ENCODE peak calls at places on chromosomes 1 and 21, in six cellular contexts. T is stomach, E is epithelial cell of esophagus, N is astrocyte, L is BE2C, D is GM20000. Q is an unnamed sample.

GRCh38 chr21:29504751-29505321 is 206.1 kb downstream of the BACH1 start:
- DNase-seq in D (no peak), L (no peak), T (no peak), E (peak), N (peak), Q (peak)

GRCh38 chr1:159879136-159879535 is 16.7 kb upstream of the VSIG8 start:
- DNase-seq in E (no peak), L (no peak), T (no peak), D (no peak), N (peak), Q (no peak)

GRCh38 chr1:228280961-228281591 is 73.2 kb downstream of the OBSCN start:
- DNase-seq in N (no peak), E (no peak), D (no peak), T (peak), L (no peak), Q (no peak)

GRCh38 chr1:236853916-236854601 is 59.0 kb downstream of the MTR start:
- DNase-seq in E (no peak), T (no peak), L (no peak), N (peak), D (no peak), Q (peak)

GRCh38 chr1:152411846-152412245 is 2.2 kb downstream of the CRNN start:
- DNase-seq in E (no peak), T (no peak), N (no peak), D (no peak), L (no peak), Q (no peak)

GRCh38 chr1:204791453-204792366 is 79.0 kb upstream of the NFASC start:
- DNase-seq in D (peak), E (peak), N (peak), T (peak), L (peak), Q (peak)

GRCh38 chr1:12088607-12089006 is 25.5 kb downstream of the TNFRSF8 start:
- DNase-seq in N (no peak), E (no peak), L (no peak), T (peak), D (no peak), Q (no peak)

GRCh38 chr1:17635811-17636210 is 96.3 kb downstream of the ARHGEF10L start:
- DNase-seq in D (no peak), T (no peak), E (no peak), N (no peak), L (no peak), Q (no peak)

GRCh38 chr1:67672260-67672803 is 12.7 kb upstream of the GADD45A start:
- DNase-seq in N (no peak), D (no peak), E (no peak), L (no peak), T (no peak), Q (no peak)

GRCh38 chr1:18936471-18936813 is 20.0 kb downstream of the IFFO2 start:
- DNase-seq in T (no peak), N (no peak), L (no peak), E (no peak), D (no peak), Q (no peak)

GRCh38 chr21:27149034-27149433 is 182.1 kb upstream of the ADAMTS5 start:
- DNase-seq in N (peak), E (no peak), D (no peak), L (no peak), T (no peak), Q (peak)

GRCh38 chr1:57422271-57423134 is 1.4 kb downstream of the DAB1 start:
- DNase-seq in E (peak), L (no peak), D (no peak), T (no peak), N (peak), Q (peak)

GRCh38 chr1:115969509-115969908 is 6.8 kb upstream of the SLC22A15 start:
- DNase-seq in D (no peak), E (no peak), L (peak), N (no peak), T (no peak), Q (no peak)

GRCh38 chr1:175978476-175978875 is 228.6 kb downstream of the COP1 start:
- DNase-seq in E (no peak), L (no peak), T (no peak), D (no peak), N (peak), Q (peak)

GRCh38 chr1:44881011-44881632 is 38.1 kb upstream of the PTCH2 start:
- DNase-seq in E (peak), D (no peak), T (no peak), L (no peak), N (peak), Q (peak)

GRCh38 chr1:119966020-119966419 is 69.7 kb upstream of the ADAM30 start:
- DNase-seq in E (no peak), L (no peak), T (no peak), N (peak), D (no peak), Q (peak)

GRCh38 chr21:45267390-45267760 is 20.3 kb downstream of the POFUT2 start:
- DNase-seq in E (no peak), L (no peak), D (no peak), T (peak), N (no peak), Q (no peak)

GRCh38 chr1:154534263-154534844 is 24.1 kb downstream of the UBE2Q1 start:
- DNase-seq in D (peak), L (peak), T (peak), E (peak), N (no peak), Q (peak)

GRCh38 chr1:107551491-107551890 is 410.7 kb downstream of the NTNG1 start:
- DNase-seq in D (no peak), N (peak), L (no peak), E (no peak), T (no peak), Q (no peak)

GRCh38 chr1:94535879-94536278 is 5.7 kb downstream of the F3 start:
- DNase-seq in N (peak), L (no peak), E (no peak), D (no peak), T (no peak), Q (peak)

GRCh38 chr1:94540440-94541174 is 952 bp downstream of the F3 start:
- DNase-seq in N (no peak), L (no peak), D (no peak), T (no peak), E (no peak), Q (no peak)

GRCh38 chr1:94537254-94537653 is 4.3 kb downstream of the F3 start:
- DNase-seq in D (no peak), N (no peak), E (no peak), L (no peak), T (no peak), Q (no peak)

GRCh38 chr1:94539496-94539895 is 2.1 kb downstream of the F3 start:
- DNase-seq in N (peak), T (no peak), D (no peak), L (no peak), E (peak), Q (no peak)

GRCh38 chr1:94538243-94538827 is 3.2 kb downstream of the F3 start:
- DNase-seq in N (peak), L (no peak), E (no peak), D (no peak), T (no peak), Q (no peak)
- TF ChIP-seq CTCF in N (no peak), L (no peak), E (peak), D (no peak), T (no peak), Q (peak)

GRCh38 chr1:23957096-23957495 is 2.5 kb upstream of the PNRC2 start:
- DNase-seq in D (no peak), N (no peak), E (peak), T (peak), L (peak), Q (no peak)

GRCh38 chr1:23960291-23960718 is 677 bp downstream of the PNRC2 start:
- DNase-seq in L (no peak), T (no peak), D (no peak), N (peak), E (peak), Q (peak)

GRCh38 chr1:23963617-23964234 is 4.1 kb downstream of the PNRC2 start:
- DNase-seq in N (no peak), L (no peak), D (no peak), T (no peak), E (no peak), Q (peak)

GRCh38 chr1:23959461-23960290 is at the start of gene PNRC2:
- DNase-seq in D (peak), L (peak), T (peak), N (peak), E (peak), Q (peak)

GRCh38 chr1:23958810-23959460 is 693 bp upstream of the PNRC2 start:
- DNase-seq in E (peak), D (peak), N (peak), L (peak), T (peak), Q (peak)
- TF ChIP-seq CTCF in E (peak), D (no peak), N (no peak), L (peak), T (no peak), Q (peak)

GRCh38 chr1:192147626-192148025 is 10.6 kb upstream of the RGS18 start:
- DNase-seq in E (peak), T (no peak), L (no peak), N (no peak), D (no peak), Q (no peak)
- TF ChIP-seq CTCF in E (no peak), T (no peak), L (no peak), N (no peak), D (no peak), Q (no peak)

GRCh38 chr1:86169625-86170024 is 13.1 kb upstream of the COL24A1 start:
- DNase-seq in L (no peak), E (peak), D (no peak), T (no peak), N (no peak), Q (no peak)
- TF ChIP-seq CTCF in L (no peak), E (peak), D (no peak), T (no peak), N (no peak), Q (peak)

GRCh38 chr1:156157506-156157905 is 4.1 kb downstream of the SEMA4A start:
- DNase-seq in T (no peak), L (no peak), E (no peak), N (no peak), D (no peak), Q (no peak)

GRCh38 chr1:156157974-156158373 is 4.6 kb downstream of the SEMA4A start:
- DNase-seq in D (no peak), T (no peak), N (no peak), L (no peak), E (no peak), Q (no peak)

GRCh38 chr1:156162430-156163037 is 9.1 kb downstream of the SEMA4A start:
- DNase-seq in T (peak), D (no peak), N (peak), E (no peak), L (peak), Q (peak)

GRCh38 chr1:156160744-156161181 is 7.4 kb downstream of the SEMA4A start:
- DNase-seq in D (peak), T (peak), L (peak), N (peak), E (peak), Q (peak)

DNA sequence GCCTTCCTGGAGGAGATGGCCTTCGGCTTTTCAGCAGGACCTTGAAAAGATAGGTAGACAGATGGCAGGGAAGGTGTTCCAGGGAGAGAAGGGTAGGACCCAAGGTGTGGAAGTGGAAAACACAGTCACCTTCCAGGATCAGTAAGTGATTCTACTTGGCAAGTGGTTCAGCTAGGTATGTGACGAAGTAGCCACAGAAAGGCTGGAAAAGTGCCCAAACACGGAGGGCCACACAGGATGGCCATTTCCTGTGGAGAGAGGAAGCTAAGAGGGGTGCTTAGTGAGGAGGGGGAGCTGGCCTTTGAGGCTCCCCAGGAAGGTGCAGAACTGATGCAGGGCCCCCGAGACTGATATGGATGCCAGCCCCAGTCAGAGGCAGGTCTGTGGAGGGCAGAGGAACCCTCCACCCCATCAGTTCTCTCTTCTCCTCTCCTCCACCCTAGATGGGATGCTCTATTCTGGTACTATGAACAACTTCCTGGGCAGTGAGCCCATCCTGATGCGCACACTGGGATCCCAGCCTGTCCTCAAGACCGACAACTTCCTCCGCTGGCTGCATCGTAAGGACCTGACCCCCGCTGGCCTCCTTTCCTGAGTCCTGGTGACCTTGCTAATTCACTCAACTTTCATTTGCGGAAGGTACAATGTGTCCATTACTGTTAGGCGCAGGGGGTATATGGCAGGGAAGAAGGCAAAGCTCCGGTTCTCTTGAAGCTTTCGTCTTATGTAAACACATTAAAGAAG is 6.8 kb downstream of the SEMA4A start:
- DNase-seq in L (no peak), D (no peak), T (no peak), E (no peak), N (no peak), Q (peak)
- TF ChIP-seq CTCF in L (no peak), D (no peak), T (no peak), E (no peak), N (no peak), Q (no peak)

GRCh38 chr1:22733643-22734042 is 23.0 kb downstream of the EPHB2 start:
- DNase-seq in E (no peak), D (no peak), L (no peak), N (no peak), T (no peak), Q (no peak)

GRCh38 chr1:22728751-22729399 is 18.2 kb downstream of the EPHB2 start:
- DNase-seq in T (no peak), L (no peak), N (no peak), E (no peak), D (no peak), Q (no peak)

GRCh38 chr1:22729400-22729773 is 18.7 kb downstream of the EPHB2 start:
- DNase-seq in D (no peak), L (no peak), N (no peak), T (no peak), E (no peak), Q (no peak)

GRCh38 chr1:22729921-22730320 is 19.3 kb downstream of the EPHB2 start:
- DNase-seq in L (peak), T (no peak), D (no peak), E (no peak), N (no peak), Q (no peak)

GRCh38 chr1:22731924-22732522 is 21.4 kb downstream of the EPHB2 start:
- DNase-seq in N (no peak), T (no peak), L (no peak), E (no peak), D (no peak), Q (peak)
- TF ChIP-seq CTCF in N (no peak), T (no peak), L (peak), E (peak), D (no peak), Q (peak)

DNA sequence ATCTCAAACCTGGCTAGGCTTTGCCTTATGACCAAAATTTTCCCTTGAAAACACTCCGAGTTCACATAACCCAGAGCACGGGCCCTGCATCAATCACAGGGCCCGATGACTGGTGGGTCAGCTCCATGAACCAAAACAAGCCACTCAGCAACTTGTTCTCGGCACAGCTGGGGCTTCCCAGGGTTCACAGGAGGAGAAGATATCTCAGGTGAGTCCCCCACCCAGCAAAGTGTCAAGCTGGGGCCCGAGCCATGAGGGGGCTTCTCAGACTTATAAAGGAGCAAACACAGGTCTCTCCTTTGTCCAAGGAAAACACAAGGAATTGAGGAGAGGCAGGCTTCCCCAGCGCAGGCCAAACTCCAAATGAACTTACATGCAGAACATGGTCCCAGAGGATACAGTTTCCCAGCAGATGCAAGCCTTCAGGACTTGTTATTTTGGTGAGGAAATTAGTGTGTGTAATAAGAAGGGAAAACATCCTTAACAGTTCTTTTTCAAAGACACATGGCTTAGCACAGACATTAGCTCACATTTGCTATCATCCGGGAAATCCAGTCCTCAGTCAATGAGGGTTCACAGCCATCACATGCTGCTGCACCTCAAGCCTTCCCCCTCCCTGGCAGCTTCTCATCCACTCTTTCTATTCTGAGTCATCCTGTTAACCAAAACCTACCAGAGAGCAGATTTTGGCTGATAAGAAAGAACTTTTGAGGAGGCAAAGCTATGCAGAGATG is 98.1 kb upstream of the NFIA start:
- DNase-seq in D (no peak), T (no peak), N (peak), L (no peak), E (no peak), Q (peak)
- TF ChIP-seq CTCF in D (no peak), T (no peak), N (no peak), L (no peak), E (no peak), Q (no peak)

DNA sequence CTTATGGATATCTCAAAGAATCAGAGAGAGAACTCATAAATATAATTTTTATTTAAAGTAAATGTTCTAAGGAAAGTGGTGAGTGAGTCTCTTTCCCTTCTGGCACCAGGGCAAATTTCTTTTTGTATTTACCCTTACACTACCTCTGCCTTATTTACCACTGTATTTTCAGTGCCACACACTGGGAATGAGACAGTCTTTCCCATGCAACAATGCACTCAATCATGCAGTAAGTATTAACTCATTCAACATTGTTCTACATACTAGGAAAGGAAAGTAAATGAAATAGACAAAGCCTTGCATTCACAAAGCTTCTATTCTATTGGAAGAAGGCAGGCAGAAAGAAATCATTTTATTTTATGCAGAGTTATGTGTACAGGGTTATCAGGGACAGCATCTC is 129.9 kb upstream of the PRDX6 start:
- DNase-seq in T (no peak), N (no peak), D (no peak), E (no peak), L (no peak), Q (no peak)
- TF ChIP-seq CTCF in T (no peak), N (no peak), D (no peak), E (no peak), L (no peak), Q (no peak)

DNA sequence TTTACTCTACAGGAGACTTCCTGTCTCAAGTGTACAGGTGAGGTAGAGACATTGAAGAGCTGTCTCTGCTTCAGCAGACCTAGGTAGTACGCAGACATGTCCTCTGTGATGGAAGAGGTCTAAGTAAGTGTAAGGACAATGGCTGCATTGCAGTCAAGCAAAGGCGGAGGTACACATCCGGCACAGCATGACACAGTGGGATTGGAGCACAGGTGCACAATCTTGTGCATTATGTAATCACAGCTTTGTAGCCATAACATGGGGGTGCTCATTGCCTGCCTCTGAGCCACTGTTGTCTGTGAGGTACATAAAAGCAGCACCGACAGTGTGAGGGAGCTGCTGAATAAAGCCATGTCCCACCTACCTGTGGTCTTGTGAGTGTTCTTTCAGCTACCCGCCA is 66.4 kb upstream of the CCDC190 start:
- DNase-seq in N (no peak), T (no peak), L (no peak), D (no peak), E (no peak), Q (no peak)
- TF ChIP-seq CTCF in N (no peak), T (no peak), L (no peak), D (no peak), E (no peak), Q (no peak)